ENCODE peak calls at places on chromosome 19, in nine cellular contexts. Q, V, F, W, I, O, Y, E and P are unnamed samples.

GRCh38 chr19:16095071-16095571 is 16.6 kb upstream of the RAB8A start:
- DNase-seq in Q (no peak), V (no peak), F (no peak), W (no peak), I (no peak), O (no peak), Y (no peak), E (no peak), P (peak; percentile 69)

GRCh38 chr19:44401108-44401786 is at the start of gene ZNF285:
- DNase-seq in Q (peak; percentile 91), V (peak; percentile 89), F (peak; percentile 97), W (peak; percentile 92), I (peak; percentile 99), O (peak; percentile 95), Y (peak; percentile 67), E (peak; percentile 86), P (peak; percentile 97)

GRCh38 chr19:12695090-12695489 is 1.3 kb downstream of the FBXW9 start:
- DNase-seq in Q (no peak), V (no peak), F (no peak), W (no peak), I (no peak), O (no peak), Y (no peak), E (no peak), P (no peak)

GRCh38 chr19:39587496-39587895 is 14.8 kb upstream of the LGALS13 start:
- DNase-seq in Q (no peak), V (no peak), F (no peak), W (no peak), I (no peak), O (no peak), Y (no peak), E (no peak), P (no peak)

GRCh38 chr19:30092721-30093569 is 150.9 kb downstream of the URI1 start:
- DNase-seq in Q (no peak), V (no peak), F (no peak), W (no peak), I (no peak), O (peak; percentile 38), Y (no peak), E (peak; percentile 43), P (no peak)

GRCh38 chr19:14350866-14351265 is 30.4 kb upstream of the ADGRE5 start:
- DNase-seq in Q (no peak), V (no peak), F (no peak), W (no peak), I (no peak), O (no peak), Y (no peak), E (no peak), P (no peak)

GRCh38 chr19:12939292-12939606 is 840 bp downstream of the CALR start:
- DNase-seq in Q (no peak), V (no peak), F (no peak), W (no peak), I (peak; percentile 60), O (peak; percentile 61), Y (no peak), E (no peak), P (no peak)

GRCh38 chr19:47781590-47782318 is 3.3 kb downstream of the SELENOW start:
- DNase-seq in Q (no peak), V (no peak), F (no peak), W (no peak), I (no peak), O (no peak), Y (no peak), E (peak; percentile 62), P (peak; percentile 65)

GRCh38 chr19:38228491-38229439 is 4.7 kb upstream of the DPF1 start:
- DNase-seq in Q (peak; percentile 78), V (no peak), F (no peak), W (no peak), I (no peak), O (no peak), Y (no peak), E (no peak), P (no peak)

GRCh38 chr19:53520547-53521372 is 17.2 kb upstream of the ZNF331 start:
- DNase-seq in Q (peak; percentile 90), V (peak; percentile 87), F (peak; percentile 98), W (peak; percentile 94), I (peak; percentile 99), O (peak; percentile 98), Y (peak; percentile 98), E (peak; percentile 90), P (peak; percentile 97)

GRCh38 chr19:45952341-45952690 is 21.3 kb downstream of the NOVA2 start:
- DNase-seq in Q (no peak), V (no peak), F (no peak), W (no peak), I (no peak), O (no peak), Y (no peak), E (no peak), P (no peak)

GRCh38 chr19:41528106-41528505 is 47.9 kb upstream of the CEACAM21 start:
- DNase-seq in Q (no peak), V (no peak), F (no peak), W (peak; percentile 50), I (no peak), O (no peak), Y (no peak), E (no peak), P (no peak)

GRCh38 chr19:41933131-41933458 is 4.8 kb upstream of the ERFL start:
- DNase-seq in Q (no peak), V (no peak), F (no peak), W (no peak), I (no peak), O (no peak), Y (no peak), E (no peak), P (no peak)

GRCh38 chr19:41801682-41802317 is 5.4 kb downstream of the CEACAM3 start:
- DNase-seq in Q (no peak), V (no peak), F (no peak), W (no peak), I (no peak), O (no peak), Y (no peak), E (no peak), P (no peak)

GRCh38 chr19:35623327-35624010 is 5.4 kb upstream of the RBM42 start:
- DNase-seq in Q (no peak), V (no peak), F (no peak), W (no peak), I (no peak), O (no peak), Y (no peak), E (no peak), P (no peak)

GRCh38 chr19:35633727-35634440 is 5.0 kb downstream of the RBM42 start:
- DNase-seq in Q (no peak), V (no peak), F (no peak), W (no peak), I (no peak), O (no peak), Y (no peak), E (no peak), P (no peak)

GRCh38 chr19:35628264-35628564 is 622 bp upstream of the RBM42 start:
- DNase-seq in Q (no peak), V (no peak), F (no peak), W (no peak), I (no peak), O (no peak), Y (no peak), E (no peak), P (no peak)

GRCh38 chr19:35629332-35629633 is 447 bp downstream of the RBM42 start:
- DNase-seq in Q (no peak), V (no peak), F (no peak), W (no peak), I (no peak), O (no peak), Y (no peak), E (no peak), P (no peak)

GRCh38 chr19:35628565-35629331 is at the start of gene RBM42:
- DNase-seq in Q (peak; percentile 98), V (peak; percentile 97), F (peak; percentile 98), W (peak; percentile 98), I (peak; percentile 99), O (peak; percentile 97), Y (peak; percentile 94), E (peak; percentile 96), P (peak; percentile 97)
- TF ChIP-seq CTCF in Q (no peak), V (no peak), F (no peak), W (no peak), I (no peak), O (no peak), Y (no peak), E (no peak), P (no peak)

DNA sequence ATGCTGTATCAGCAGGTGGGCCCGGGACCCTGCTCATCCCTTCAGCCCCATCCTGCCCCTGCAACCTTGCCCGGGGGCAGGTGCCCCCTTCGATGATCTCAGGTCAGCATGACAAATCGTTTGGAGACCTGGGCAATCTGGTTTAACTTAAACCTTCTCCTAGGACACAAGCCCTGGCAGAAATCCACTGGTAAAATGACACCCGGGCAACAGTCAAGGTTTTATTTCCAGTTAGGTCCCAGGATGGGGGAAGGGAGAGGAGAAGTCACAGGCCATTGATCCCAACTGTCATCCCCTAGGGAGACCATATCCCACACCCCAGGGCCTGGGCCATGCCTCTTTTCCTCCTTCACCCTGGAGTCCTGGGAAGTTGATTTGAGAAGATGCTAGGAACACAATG is 1.8 kb upstream of the PLIN5 start:
- DNase-seq in Q (no peak), V (no peak), F (no peak), W (no peak), I (no peak), O (no peak), Y (no peak), E (no peak), P (no peak)
- TF ChIP-seq CTCF in Q (no peak), V (no peak), F (no peak), W (no peak), I (no peak), O (no peak), Y (no peak), E (no peak), P (no peak)

GRCh38 chr19:4713384-4713951 is 10.2 kb downstream of the DPP9 start:
- DNase-seq in Q (no peak), V (no peak), F (peak; percentile 42), W (peak; percentile 91), I (peak; percentile 93), O (peak; percentile 98), Y (peak; percentile 91), E (peak; percentile 87), P (peak; percentile 86)
- TF ChIP-seq CTCF in Q (no peak), V (no peak), F (no peak), W (no peak), I (no peak), O (no peak), Y (no peak), E (no peak), P (no peak)

GRCh38 chr19:28644261-28644660 is 568.7 kb downstream of the UQCRFS1 start:
- DNase-seq in Q (peak; percentile 34), V (no peak), F (no peak), W (no peak), I (no peak), O (no peak), Y (no peak), E (no peak), P (no peak)

GRCh38 chr19:28640506-28640905 is 572.4 kb downstream of the UQCRFS1 start:
- DNase-seq in Q (no peak), V (no peak), F (no peak), W (no peak), I (no peak), O (no peak), Y (no peak), E (no peak), P (no peak)

GRCh38 chr19:28642787-28643186 is 570.2 kb downstream of the UQCRFS1 start:
- DNase-seq in Q (no peak), V (no peak), F (no peak), W (no peak), I (no peak), O (no peak), Y (no peak), E (no peak), P (no peak)

GRCh38 chr19:28643284-28643683 is 569.7 kb downstream of the UQCRFS1 start:
- DNase-seq in Q (no peak), V (no peak), F (no peak), W (no peak), I (no peak), O (no peak), Y (no peak), E (no peak), P (no peak)

GRCh38 chr19:28641395-28641794 is 571.6 kb downstream of the UQCRFS1 start:
- DNase-seq in Q (no peak), V (no peak), F (no peak), W (no peak), I (no peak), O (no peak), Y (no peak), E (no peak), P (no peak)
- TF ChIP-seq CTCF in Q (no peak), V (no peak), F (no peak), W (no peak), I (no peak), O (no peak), Y (no peak), E (no peak), P (no peak)